ENCODE peak calls at places on chromosomes 6 and 20, in six cellular contexts. S is WTC11, E is A549, G is IMR-90, L is NB4, N is Calu3. C is an unnamed sample.

GRCh38 chr20:12970372-12970821 is 38.4 kb upstream of the SPTLC3 start:
- DNase-seq in S (no peak), G (peak; percentile 51), L (peak; percentile 53), E (peak; percentile 20), N (peak; percentile 13), C (no peak)

GRCh38 chr6:55176958-55177357 is 2.6 kb downstream of the HCRTR2 start:
- DNase-seq in E (no peak), N (peak; percentile 7), S (no peak), L (peak; percentile 8), G (peak; percentile 23), C (no peak)

GRCh38 chr6:170030284-170031095 is 260.4 kb downstream of the DLL1 start:
- DNase-seq in S (peak; percentile 5), E (no peak), N (no peak), L (no peak), G (no peak), C (no peak)

GRCh38 chr20:52972965-52973819 is 1.0 kb downstream of the TSHZ2 start:
- DNase-seq in L (no peak), G (no peak), E (no peak), S (peak; percentile 46), N (peak; percentile 6), C (no peak)

GRCh38 chr20:20683481-20683880 is 29.0 kb downstream of the RALGAPA2 start:
- DNase-seq in E (no peak), G (no peak), N (no peak), S (no peak), L (peak; percentile 64), C (no peak)

GRCh38 chr20:38075161-38075998 is 41.8 kb downstream of the RPRD1B start:
- DNase-seq in L (no peak), E (no peak), N (no peak), G (peak; percentile 57), S (no peak), C (no peak)

GRCh38 chr20:9531581-9531980 is 17.2 kb downstream of the LAMP5 start:
- DNase-seq in N (no peak), S (no peak), E (no peak), L (no peak), G (no peak), C (no peak)

GRCh38 chr20:53890434-53891305 is 179.7 kb downstream of the BCAS1 start:
- DNase-seq in E (no peak), L (no peak), G (no peak), N (peak; percentile 59), S (no peak), C (no peak)

GRCh38 chr20:401682-402495 is 6.2 kb upstream of the RBCK1 start:
- DNase-seq in G (peak; percentile 80), L (peak; percentile 50), S (no peak), E (peak; percentile 99), N (peak; percentile 61), C (no peak)

GRCh38 chr20:31770243-31770642 is 31.2 kb downstream of the TPX2 start:
- DNase-seq in S (no peak), G (no peak), L (no peak), E (no peak), N (no peak), C (no peak)

GRCh38 chr6:170056329-170056728 is 234.5 kb downstream of the DLL1 start:
- DNase-seq in S (no peak), N (no peak), E (no peak), L (no peak), G (no peak), C (no peak)

GRCh38 chr6:168585441-168585840 is 144.5 kb downstream of the SMOC2 start:
- DNase-seq in E (no peak), G (no peak), S (no peak), L (no peak), N (no peak), C (no peak)

GRCh38 chr20:41170386-41171105 is 33.2 kb downstream of the PLCG1 start:
- DNase-seq in E (no peak), L (no peak), N (no peak), G (no peak), S (peak; percentile 1), C (no peak)

GRCh38 chr6:154343473-154344308 is 12.9 kb downstream of the IPCEF1 start:
- DNase-seq in N (peak; percentile 60), L (peak; percentile 35), E (no peak), G (peak; percentile 16), S (peak; percentile 72), C (no peak)

GRCh38 chr6:37175332-37176267 is 5.6 kb downstream of the PIM1 start:
- DNase-seq in S (no peak), N (no peak), E (no peak), G (no peak), L (no peak), C (peak; percentile 38)

GRCh38 chr6:55182016-55182650 is 7.8 kb downstream of the HCRTR2 start:
- DNase-seq in E (no peak), L (peak; percentile 15), N (no peak), S (no peak), G (no peak), C (no peak)

GRCh38 chr6:129498950-129499870 is 210.8 kb downstream of the ARHGAP18 start:
- DNase-seq in G (peak; percentile 61), L (peak; percentile 63), S (no peak), E (peak; percentile 20), N (peak; percentile 43), C (no peak)

GRCh38 chr20:32681175-32682084 is 7.7 kb upstream of the C20orf203 start:
- DNase-seq in L (peak; percentile 98), S (peak; percentile 63), G (peak; percentile 17), N (peak; percentile 79), E (no peak), C (no peak)

GRCh38 chr6:14118444-14118843 is 872 bp downstream of the CD83 start:
- DNase-seq in G (no peak), N (no peak), S (no peak), E (no peak), L (no peak), C (no peak)

GRCh38 chr6:114121913-114122662 is 151.1 kb upstream of the HDAC2 start:
- DNase-seq in N (no peak), G (no peak), L (no peak), S (no peak), E (no peak), C (no peak)

GRCh38 chr6:12767016-12767415 is 50.4 kb downstream of the PHACTR1 start:
- DNase-seq in S (no peak), L (no peak), E (no peak), G (no peak), N (no peak), C (no peak)

GRCh38 chr20:37384683-37385174 is 38.8 kb downstream of the SRC start:
- DNase-seq in N (peak; percentile 63), E (peak; percentile 47), L (peak; percentile 79), S (peak; percentile 82), G (peak; percentile 38), C (peak; percentile 87)

GRCh38 chr6:169224185-169224695 is 29.4 kb downstream of the THBS2 start:
- DNase-seq in L (no peak), N (no peak), G (peak; percentile 92), S (no peak), E (no peak), C (no peak)

DNA sequence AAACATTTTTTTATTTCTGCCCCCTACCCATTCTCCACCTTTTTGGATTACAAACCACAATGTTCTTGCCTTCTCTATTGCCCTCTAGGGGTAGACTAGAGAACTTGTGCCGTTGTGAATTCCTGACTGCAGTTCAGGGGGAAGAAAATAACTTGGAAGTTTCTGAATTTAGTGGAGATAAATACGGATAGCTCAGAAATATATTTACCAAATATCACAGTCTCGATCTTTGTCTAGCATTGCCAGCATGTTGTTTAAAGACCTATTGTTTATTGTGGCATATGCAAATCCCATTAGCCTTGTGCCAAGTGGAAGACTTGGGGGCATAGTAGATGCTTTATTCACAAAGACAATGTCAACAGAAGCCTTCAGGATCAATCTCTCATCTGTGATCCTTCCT is 154.1 kb upstream of the MMS22L start:
- DNase-seq in G (peak; percentile 18), E (peak; percentile 1), L (peak; percentile 29), S (no peak), N (no peak), C (no peak)
- TF ChIP-seq CTCF in G (peak; percentile 64), E (peak; percentile 38), L (peak; percentile 86), S (peak; percentile 41), N (peak; percentile 46), C (no peak)

DNA sequence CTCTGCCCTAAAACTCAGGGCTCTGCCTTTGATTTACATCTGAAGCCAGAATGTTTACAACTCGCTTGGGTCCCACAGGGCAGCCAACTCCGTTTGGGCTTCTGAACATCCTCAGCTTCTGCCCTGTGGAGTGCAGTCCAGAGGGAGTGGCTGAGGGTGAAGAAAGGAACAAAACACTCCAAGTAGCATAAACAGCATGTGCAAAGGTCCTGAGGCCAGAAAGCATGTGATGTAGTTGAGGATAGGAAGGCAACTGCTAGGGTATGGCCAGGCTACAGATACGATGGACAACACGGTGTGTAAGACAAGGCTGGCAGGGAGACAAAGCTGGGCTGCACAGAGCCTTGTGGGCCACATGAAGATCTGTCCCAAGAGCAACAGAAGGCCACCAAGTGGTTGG is 12.5 kb downstream of the JAG1 start:
- DNase-seq in E (no peak), G (no peak), S (no peak), L (no peak), N (no peak), C (no peak)
- TF ChIP-seq CTCF in E (no peak), G (no peak), S (no peak), L (no peak), N (no peak), C (no peak)

GRCh38 chr6:40713002-40713719 is 126.0 kb upstream of the LRFN2 start:
- DNase-seq in S (peak; percentile 27), G (no peak), N (no peak), E (no peak), L (no peak), C (no peak)

GRCh38 chr6:40715501-40716403 is 128.6 kb upstream of the LRFN2 start:
- DNase-seq in E (no peak), N (no peak), S (no peak), G (no peak), L (no peak), C (no peak)

GRCh38 chr6:40714143-40714542 is 127.0 kb upstream of the LRFN2 start:
- DNase-seq in G (no peak), E (no peak), L (no peak), N (no peak), S (no peak), C (no peak)

GRCh38 chr6:40717411-40718057 is 130.4 kb upstream of the LRFN2 start:
- DNase-seq in N (no peak), E (no peak), G (no peak), S (no peak), L (no peak), C (no peak)

GRCh38 chr6:40714576-40715500 is 127.7 kb upstream of the LRFN2 start:
- DNase-seq in E (peak; percentile 18), L (no peak), G (no peak), S (no peak), N (peak; percentile 6), C (no peak)
- TF ChIP-seq CTCF in E (no peak), L (no peak), G (no peak), S (no peak), N (no peak), C (no peak)

DNA sequence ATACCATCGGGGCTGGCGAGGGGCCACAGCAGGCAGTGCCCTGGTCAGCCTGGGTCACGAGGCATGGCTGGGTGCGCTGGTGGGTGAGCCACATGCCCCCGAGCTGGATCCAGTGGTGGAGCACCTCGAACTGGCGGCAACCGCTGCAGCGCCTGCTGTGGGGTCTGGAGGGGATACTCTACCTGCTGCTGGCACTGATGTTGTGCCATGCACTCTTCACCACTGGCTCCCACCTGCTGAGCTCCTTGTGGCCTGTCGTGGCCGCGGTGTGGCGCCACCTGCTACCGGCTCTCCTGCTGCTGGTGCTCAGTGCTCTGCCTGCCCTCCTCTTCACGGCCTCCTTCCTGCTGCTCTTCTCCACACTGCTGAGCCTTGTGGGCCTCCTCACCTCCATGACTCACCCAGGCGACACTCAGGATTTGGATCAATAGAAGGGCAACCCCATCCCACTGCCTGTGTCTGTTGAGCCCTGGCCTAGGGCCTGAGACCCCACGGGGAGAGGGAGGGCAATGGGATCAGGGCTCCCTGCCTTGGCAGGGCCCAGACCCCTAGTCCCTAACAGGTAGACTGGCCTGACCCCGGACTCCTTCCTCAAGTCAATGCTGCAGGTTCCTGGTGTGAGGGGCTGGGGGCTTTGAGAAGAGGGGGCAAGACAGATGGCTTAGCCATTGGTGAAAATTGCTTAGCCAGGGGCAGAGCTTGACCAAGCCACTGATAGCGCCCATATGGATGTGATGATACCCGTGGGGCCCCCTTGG is 598 bp downstream of the TMEM239 start:
- DNase-seq in G (peak; percentile 9), N (no peak), L (peak; percentile 54), S (peak; percentile 56), E (no peak), C (no peak)
- TF ChIP-seq CTCF in G (no peak), N (no peak), L (peak; percentile 22), S (peak; percentile 31), E (no peak), C (no peak)

C was measured in activated B cell treated with CpG ODN at 0.5 μM for 24 hours.